ENCODE peak calls at places on chromosomes 11 and 22, in four cellular contexts. One of them, this sample, is unnamed. For H3K4me1, the result is how much of the 10 kb centered on the place peaks cover.

GRCh38 chr11:62132689-62133293 is 9.0 kb downstream of the INCENP start:
- DNase-seq in fibroblast of lung: no peak
- DNase-seq in A549: no peak
- DNase-seq in prostate gland: no peak
- DNase-seq in this sample: no peak

GRCh38 chr11:70090989-70091388 is 12.9 kb downstream of the ANO1 start:
- DNase-seq in fibroblast of lung: no peak
- DNase-seq in A549: no peak
- DNase-seq in prostate gland: peak
- DNase-seq in this sample: no peak

GRCh38 chr11:32706985-32707736 is 87.3 kb downstream of the CCDC73 start:
- DNase-seq in fibroblast of lung: peak
- DNase-seq in A549: peak
- DNase-seq in prostate gland: no peak
- DNase-seq in this sample: no peak

GRCh38 chr11:112625816-112626215 is 335.4 kb upstream of the NCAM1 start:
- DNase-seq in fibroblast of lung: no peak
- DNase-seq in A549: no peak
- DNase-seq in prostate gland: no peak
- DNase-seq in this sample: no peak

GRCh38 chr22:23772315-23773246 is at the start of gene MMP11:
- DNase-seq in fibroblast of lung: no peak
- DNase-seq in A549: no peak
- DNase-seq in prostate gland: peak
- DNase-seq in this sample: peak

GRCh38 chr11:11608783-11609232 is 13.0 kb downstream of the GALNT18 start:
- DNase-seq in fibroblast of lung: peak
- DNase-seq in A549: peak
- DNase-seq in prostate gland: no peak
- DNase-seq in this sample: peak

GRCh38 chr11:86708671-86709070 is 36.3 kb upstream of the ME3 start:
- DNase-seq in fibroblast of lung: no peak
- DNase-seq in A549: no peak
- DNase-seq in prostate gland: no peak
- DNase-seq in this sample: no peak

GRCh38 chr11:111575748-111576147 is 26.5 kb upstream of the SIK2 start:
- DNase-seq in fibroblast of lung: no peak
- DNase-seq in A549: no peak
- DNase-seq in prostate gland: no peak
- DNase-seq in this sample: no peak

GRCh38 chr11:81444306-81444705 is 1289.4 kb downstream of the FAM181B start:
- DNase-seq in fibroblast of lung: no peak
- DNase-seq in A549: no peak
- DNase-seq in prostate gland: no peak
- DNase-seq in this sample: no peak

GRCh38 chr11:17991799-17992433 is 20.9 kb downstream of the SERGEF start:
- DNase-seq in fibroblast of lung: peak
- DNase-seq in A549: peak
- DNase-seq in prostate gland: no peak
- DNase-seq in this sample: peak

GRCh38 chr11:84780689-84781293 is 846.4 kb downstream of the DLG2 start:
- DNase-seq in fibroblast of lung: peak
- DNase-seq in A549: peak
- DNase-seq in prostate gland: no peak
- DNase-seq in this sample: no peak

GRCh38 chr22:50141462-50141861 is 29.1 kb upstream of the PANX2 start:
- DNase-seq in fibroblast of lung: no peak
- DNase-seq in A549: no peak
- DNase-seq in prostate gland: no peak
- DNase-seq in this sample: peak

GRCh38 chr11:19631657-19632325 is 80.8 kb upstream of the NAV2 start:
- DNase-seq in fibroblast of lung: no peak
- DNase-seq in A549: no peak
- DNase-seq in prostate gland: no peak
- DNase-seq in this sample: no peak

GRCh38 chr11:100878474-100878873 is 191.4 kb downstream of the ARHGAP42 start:
- DNase-seq in fibroblast of lung: peak
- DNase-seq in A549: no peak
- DNase-seq in prostate gland: no peak
- DNase-seq in this sample: no peak

GRCh38 chr11:117281159-117281558 is 10.0 kb upstream of the BACE1-AS start:
- DNase-seq in fibroblast of lung: peak
- DNase-seq in A549: peak
- DNase-seq in prostate gland: no peak
- DNase-seq in this sample: peak

GRCh38 chr22:48715511-48715910 is 1112.2 kb downstream of the BRD1 start:
- DNase-seq in fibroblast of lung: no peak
- DNase-seq in A549: no peak
- DNase-seq in prostate gland: no peak
- DNase-seq in this sample: no peak

GRCh38 chr22:30777589-30777988 is 82.9 kb downstream of the OSBP2 start:
- DNase-seq in fibroblast of lung: no peak
- DNase-seq in A549: no peak
- DNase-seq in prostate gland: no peak
- DNase-seq in this sample: no peak

GRCh38 chr11:21427750-21428149 is 758.4 kb downstream of the NELL1 start:
- DNase-seq in fibroblast of lung: no peak
- DNase-seq in A549: no peak
- DNase-seq in prostate gland: no peak
- DNase-seq in this sample: no peak

GRCh38 chr22:45125198-45125597 is 38.5 kb upstream of the NUP50 start:
- DNase-seq in fibroblast of lung: peak
- DNase-seq in A549: no peak
- DNase-seq in prostate gland: no peak
- DNase-seq in this sample: peak

GRCh38 chr11:126169291-126169690 is 42.2 kb downstream of the RPUSD4 start:
- DNase-seq in fibroblast of lung: no peak
- DNase-seq in A549: no peak
- DNase-seq in prostate gland: no peak
- DNase-seq in this sample: no peak

GRCh38 chr22:30221121-30221992 is 25.2 kb downstream of the LIF start:
- DNase-seq in fibroblast of lung: no peak
- DNase-seq in A549: no peak
- DNase-seq in prostate gland: no peak
- DNase-seq in this sample: no peak

GRCh38 chr11:107177106-107177477 is 158.8 kb upstream of the GUCY1A2 start:
- DNase-seq in fibroblast of lung: no peak
- DNase-seq in A549: no peak
- DNase-seq in prostate gland: no peak
- DNase-seq in this sample: no peak

GRCh38 chr22:38755155-38755910 is 465 bp downstream of the SUN2 start:
- DNase-seq in fibroblast of lung: peak
- DNase-seq in A549: peak
- DNase-seq in prostate gland: peak
- DNase-seq in this sample: peak

DNA sequence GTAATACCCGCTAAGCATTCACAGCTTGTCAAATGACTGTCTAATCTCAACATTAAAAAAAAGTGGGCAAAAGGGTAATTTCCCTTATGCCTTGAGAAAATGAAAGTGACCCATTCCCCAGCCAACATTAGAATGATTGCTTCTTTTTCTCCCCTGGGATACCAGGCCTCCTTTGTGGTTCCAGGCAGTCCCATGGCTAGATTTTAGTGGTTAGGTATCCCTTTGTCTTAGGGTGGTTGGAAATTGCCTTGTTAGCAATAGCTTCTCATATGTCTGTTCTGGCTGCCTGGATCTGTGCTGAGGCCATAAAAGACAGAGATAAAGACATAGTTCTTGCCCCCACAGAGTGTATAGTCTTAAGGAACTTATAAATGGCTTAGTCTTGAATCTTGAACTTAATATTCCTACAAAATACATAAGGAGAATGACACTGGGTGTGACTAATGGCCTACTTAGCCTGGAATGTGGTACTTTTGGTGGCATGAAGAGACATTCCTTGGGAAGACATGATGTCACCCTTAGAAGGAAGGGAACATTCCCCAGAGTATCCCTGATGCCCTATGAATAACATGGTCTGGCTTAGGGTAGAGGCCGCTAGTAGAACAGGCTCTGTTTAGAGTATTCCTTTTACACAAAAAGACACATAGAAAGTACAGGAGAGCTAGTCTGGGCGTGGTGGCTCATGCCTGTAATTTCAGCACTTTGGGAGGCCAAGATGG is 90.3 kb downstream of the ZBTB16 start:
- DNase-seq in fibroblast of lung: peak
- DNase-seq in A549: no peak
- DNase-seq in prostate gland: no peak
- DNase-seq in this sample: no peak
- H3K4me1 ChIP-seq in fibroblast of lung: under half
- H3K4me1 ChIP-seq in A549: under half
- H3K4me1 ChIP-seq in prostate gland: under half
- H3K4me1 ChIP-seq in this sample: under half

GRCh38 chr22:41478473-41478872 is 9.6 kb downstream of the ACO2 start:
- DNase-seq in fibroblast of lung: no peak
- DNase-seq in A549: no peak
- DNase-seq in prostate gland: no peak
- DNase-seq in this sample: no peak

GRCh38 chr22:41478891-41479521 is 10.1 kb downstream of the ACO2 start:
- DNase-seq in fibroblast of lung: peak
- DNase-seq in A549: no peak
- DNase-seq in prostate gland: no peak
- DNase-seq in this sample: no peak

GRCh38 chr22:41481131-41481830 is 12.4 kb downstream of the ACO2 start:
- DNase-seq in fibroblast of lung: peak
- DNase-seq in A549: no peak
- DNase-seq in prostate gland: no peak
- DNase-seq in this sample: no peak

GRCh38 chr22:41480397-41480735 is 11.4 kb downstream of the ACO2 start:
- DNase-seq in fibroblast of lung: peak
- DNase-seq in A549: no peak
- DNase-seq in prostate gland: no peak
- DNase-seq in this sample: no peak

GRCh38 chr22:41479671-41480396 is 10.9 kb downstream of the ACO2 start:
- DNase-seq in fibroblast of lung: peak
- DNase-seq in A549: no peak
- DNase-seq in prostate gland: no peak
- DNase-seq in this sample: no peak
- H3K4me1 ChIP-seq in fibroblast of lung: under half
- H3K4me1 ChIP-seq in A549: under half
- H3K4me1 ChIP-seq in prostate gland: under half
- H3K4me1 ChIP-seq in this sample: under half

DNA sequence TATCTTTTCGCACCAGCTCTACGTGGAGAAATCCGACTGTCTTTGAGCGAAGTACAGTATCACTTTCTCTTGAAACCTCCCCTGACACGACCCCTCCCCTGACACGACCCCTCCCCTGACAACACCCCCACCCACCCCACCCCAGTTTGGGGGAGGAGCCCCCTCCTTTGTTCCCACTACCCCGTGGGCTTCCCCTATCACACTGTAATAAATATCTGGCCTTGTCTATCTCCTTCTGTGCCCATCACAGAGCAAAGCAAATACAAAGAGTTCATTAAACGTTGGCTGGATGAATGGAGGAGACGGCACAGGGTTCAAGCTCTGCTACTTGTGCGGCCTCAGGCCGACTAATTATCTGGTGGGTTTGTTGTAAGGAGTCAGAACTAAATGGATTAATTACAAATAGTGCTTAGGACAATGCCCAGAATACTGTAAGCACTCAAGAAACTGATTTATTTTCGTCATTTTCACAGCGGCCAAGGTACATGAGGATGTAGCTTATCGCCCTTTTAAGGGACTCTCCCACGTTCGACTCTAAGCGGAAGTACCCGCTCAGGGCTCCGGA is 640 bp upstream of the GGA1 start:
- DNase-seq in fibroblast of lung: no peak
- DNase-seq in A549: no peak
- DNase-seq in prostate gland: no peak
- DNase-seq in this sample: no peak
- H3K4me1 ChIP-seq in fibroblast of lung: under half
- H3K4me1 ChIP-seq in A549: under half
- H3K4me1 ChIP-seq in prostate gland: under half
- H3K4me1 ChIP-seq in this sample: under half

DNA sequence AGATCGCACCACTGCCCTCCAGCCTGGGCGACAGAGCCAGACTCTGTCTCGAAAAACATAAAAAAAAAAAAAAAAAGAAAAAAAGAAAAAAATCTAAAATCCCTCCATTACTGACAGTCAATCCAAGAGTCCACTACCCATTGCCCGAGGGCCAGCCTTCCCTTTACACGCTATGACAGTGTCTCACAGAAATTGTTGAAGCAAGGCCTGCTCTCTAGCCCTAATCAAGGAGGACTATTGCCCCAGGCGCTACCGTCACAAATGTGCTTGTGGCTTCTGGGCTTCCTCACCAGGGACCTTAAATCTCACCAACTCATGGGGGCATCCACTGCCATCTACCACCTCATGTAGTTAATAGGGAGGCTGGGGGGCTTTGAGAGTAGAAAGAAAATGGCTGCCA is 49.9 kb downstream of the UBASH3B start:
- DNase-seq in fibroblast of lung: no peak
- DNase-seq in A549: no peak
- DNase-seq in prostate gland: no peak
- DNase-seq in this sample: no peak
- H3K4me1 ChIP-seq in fibroblast of lung: under half
- H3K4me1 ChIP-seq in A549: half or more
- H3K4me1 ChIP-seq in prostate gland: under half
- H3K4me1 ChIP-seq in this sample: under half

GRCh38 chr11:119779195-119780071 is 50.4 kb upstream of the NECTIN1 start:
- DNase-seq in fibroblast of lung: no peak
- DNase-seq in A549: no peak
- DNase-seq in prostate gland: no peak
- DNase-seq in this sample: no peak
- H3K4me1 ChIP-seq in fibroblast of lung: under half
- H3K4me1 ChIP-seq in A549: under half
- H3K4me1 ChIP-seq in prostate gland: under half
- H3K4me1 ChIP-seq in this sample: under half

This sample was measured in SJSA1.